ENCODE peak calls at places on chromosomes 2 and 18, in six cellular contexts. P is fibroblast of pulmonary artery, X is NB4, D is HL-60, G is mammary epithelial cell, T is body of pancreas. Y is an unnamed sample.

GRCh38 chr2:75532488-75532887 is 28.3 kb downstream of the EVA1A start:
- DNase-seq in G (no peak), P (no peak), T (no peak), D (no peak), X (no peak), Y (no peak)

GRCh38 chr18:70333757-70334156 is 44.9 kb downstream of the SOCS6 start:
- DNase-seq in X (no peak), D (no peak), G (peak), P (peak), T (no peak), Y (peak)

GRCh38 chr2:111710085-111710484 is 173.9 kb downstream of the ANAPC1 start:
- DNase-seq in P (no peak), T (no peak), X (no peak), D (no peak), G (no peak), Y (no peak)

GRCh38 chr18:73487956-73488355 is 620.2 kb upstream of the NETO1 start:
- DNase-seq in T (no peak), P (peak), X (no peak), D (no peak), G (peak), Y (peak)

GRCh38 chr2:161163438-161163837 is 3.2 kb downstream of the TANK start:
- DNase-seq in T (no peak), G (no peak), P (no peak), D (no peak), X (no peak), Y (no peak)

GRCh38 chr18:78105611-78106010 is 856.0 kb downstream of the GALR1 start:
- DNase-seq in T (no peak), D (no peak), X (no peak), G (no peak), P (no peak), Y (no peak)

GRCh38 chr2:155372969-155373368 is 674.5 kb downstream of the KCNJ3 start:
- DNase-seq in T (no peak), P (peak), G (peak), X (peak), D (no peak), Y (peak)

GRCh38 chr18:8882632-8883408 is 177.5 kb downstream of the MTCL1 start:
- DNase-seq in G (peak), T (no peak), P (no peak), D (no peak), X (peak), Y (no peak)

GRCh38 chr2:62443886-62444285 is 62.1 kb downstream of the TMEM17 start:
- DNase-seq in P (no peak), X (peak), G (no peak), T (no peak), D (no peak), Y (peak)

GRCh38 chr2:160868891-160869290 is 291.3 kb upstream of the TANK start:
- DNase-seq in T (no peak), D (no peak), P (peak), X (no peak), G (peak), Y (peak)

GRCh38 chr18:58412844-58413666 is 215.8 kb downstream of the ALPK2 start:
- DNase-seq in P (no peak), X (no peak), T (no peak), G (no peak), D (no peak), Y (no peak)

GRCh38 chr2:180872256-180872655 is 108.1 kb upstream of the UBE2E3 start:
- DNase-seq in G (no peak), T (no peak), X (no peak), P (peak), D (no peak), Y (peak)

GRCh38 chr2:212595036-212595654 is 56.5 kb upstream of the ERBB4 start:
- DNase-seq in T (no peak), G (peak), D (no peak), X (peak), P (peak), Y (peak)

DNA sequence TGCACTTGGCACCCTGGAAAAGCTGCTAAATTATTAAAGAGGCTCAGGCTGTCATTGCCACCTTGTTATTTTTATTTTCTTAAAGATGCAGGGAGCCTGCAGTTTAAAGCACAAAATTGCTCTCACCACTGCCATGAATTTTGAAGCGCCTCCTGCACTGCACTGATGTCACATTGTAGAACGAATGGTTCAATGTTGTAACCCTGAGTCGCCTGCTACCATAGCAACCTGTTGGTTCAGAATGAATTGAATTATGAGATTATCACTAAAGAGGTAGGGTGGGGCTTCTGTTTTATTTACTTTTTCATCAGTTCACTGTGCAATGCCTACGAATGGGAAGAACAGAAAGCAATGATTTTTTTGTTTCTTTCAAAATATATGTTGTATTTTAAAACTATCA is 16.5 kb downstream of the SCG2 start:
- DNase-seq in D (peak), G (peak), X (no peak), T (peak), P (peak), Y (peak)
- H3K4me3 ChIP-seq in D (no peak), G (no peak), X (no peak), T (no peak), P (no peak), Y (no peak)

GRCh38 chr2:7403092-7403775 is 486.0 kb downstream of the RNF144A start:
- DNase-seq in P (no peak), T (no peak), D (no peak), G (no peak), X (no peak), Y (no peak)

GRCh38 chr2:7411691-7412090 is 494.5 kb downstream of the RNF144A start:
- DNase-seq in D (no peak), X (no peak), G (no peak), T (no peak), P (no peak), Y (no peak)

GRCh38 chr2:7400628-7401027 is 483.4 kb downstream of the RNF144A start:
- DNase-seq in X (no peak), T (no peak), P (no peak), G (no peak), D (no peak), Y (no peak)

GRCh38 chr2:7405861-7406715 is 488.9 kb downstream of the RNF144A start:
- DNase-seq in X (no peak), P (no peak), T (no peak), G (no peak), D (no peak), Y (no peak)
- H3K4me3 ChIP-seq in X (no peak), P (no peak), T (no peak), G (no peak), D (no peak), Y (no peak)

GRCh38 chr2:3142961-3143571 is 234.6 kb downstream of the EIPR1 start:
- DNase-seq in P (no peak), G (no peak), X (no peak), D (no peak), T (peak), Y (no peak)
- H3K4me3 ChIP-seq in P (no peak), G (no peak), X (no peak), D (no peak), T (no peak), Y (no peak)

GRCh38 chr2:46935071-46935470 is 19.5 kb upstream of the MCFD2 start:
- DNase-seq in P (no peak), G (no peak), T (no peak), X (no peak), D (no peak), Y (no peak)
- H3K4me3 ChIP-seq in P (no peak), G (no peak), T (no peak), X (no peak), D (no peak), Y (no peak)

GRCh38 chr2:177289824-177290632 is 25.5 kb upstream of the NFE2L2 start:
- DNase-seq in G (no peak), D (no peak), X (no peak), T (no peak), P (no peak), Y (no peak)
- H3K4me3 ChIP-seq in G (no peak), D (no peak), X (no peak), T (no peak), P (no peak), Y (no peak)

GRCh38 chr2:40178971-40179370 is 272.9 kb downstream of the SLC8A1 start:
- DNase-seq in G (peak), D (no peak), X (no peak), T (no peak), P (no peak), Y (no peak)
- H3K4me3 ChIP-seq in G (no peak), D (no peak), X (no peak), T (no peak), P (no peak), Y (no peak)

GRCh38 chr2:59886758-59887157 is 666.7 kb downstream of the BCL11A start:
- DNase-seq in X (no peak), D (no peak), T (no peak), G (no peak), P (no peak), Y (no peak)

GRCh38 chr2:59885536-59885935 is 667.9 kb downstream of the BCL11A start:
- DNase-seq in D (no peak), T (peak), X (no peak), P (no peak), G (no peak), Y (no peak)

GRCh38 chr2:59888015-59888414 is 665.4 kb downstream of the BCL11A start:
- DNase-seq in D (no peak), X (peak), P (no peak), G (no peak), T (no peak), Y (no peak)

GRCh38 chr2:59888706-59889105 is 664.7 kb downstream of the BCL11A start:
- DNase-seq in X (no peak), G (no peak), D (no peak), P (no peak), T (no peak), Y (no peak)

DNA sequence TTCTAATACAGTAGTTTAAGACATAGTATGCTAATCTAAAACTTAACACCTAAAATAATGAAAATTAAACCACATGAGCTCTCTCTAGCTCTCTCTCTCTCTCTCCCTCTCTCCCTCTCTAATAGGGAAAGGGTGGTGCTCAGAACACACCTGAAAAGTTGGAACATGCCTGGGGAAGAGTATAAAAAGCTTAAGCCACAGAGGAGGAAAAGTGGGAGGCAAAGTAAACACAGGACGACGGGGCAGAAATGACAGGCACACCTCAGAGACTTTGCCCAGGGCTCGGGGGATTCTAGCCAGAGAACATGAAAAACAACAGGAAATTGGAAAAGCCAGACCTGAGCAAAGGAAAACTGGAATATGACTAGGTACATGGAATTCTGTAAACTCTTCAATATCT is 666.1 kb downstream of the BCL11A start:
- DNase-seq in G (no peak), D (no peak), P (no peak), T (no peak), X (no peak), Y (no peak)
- H3K4me3 ChIP-seq in G (no peak), D (no peak), P (no peak), T (no peak), X (no peak), Y (no peak)

GRCh38 chr2:109175350-109175678 is 46.3 kb downstream of the SH3RF3 start:
- DNase-seq in D (no peak), X (no peak), P (no peak), G (no peak), T (no peak), Y (no peak)

GRCh38 chr2:109172556-109173105 is 43.6 kb downstream of the SH3RF3 start:
- DNase-seq in X (no peak), T (no peak), D (no peak), G (no peak), P (no peak), Y (peak)

GRCh38 chr2:109174626-109175349 is 45.8 kb downstream of the SH3RF3 start:
- DNase-seq in T (no peak), D (no peak), G (no peak), X (no peak), P (no peak), Y (no peak)

GRCh38 chr2:109174214-109174613 is 45.2 kb downstream of the SH3RF3 start:
- DNase-seq in G (no peak), D (no peak), X (no peak), P (no peak), T (no peak), Y (no peak)

DNA sequence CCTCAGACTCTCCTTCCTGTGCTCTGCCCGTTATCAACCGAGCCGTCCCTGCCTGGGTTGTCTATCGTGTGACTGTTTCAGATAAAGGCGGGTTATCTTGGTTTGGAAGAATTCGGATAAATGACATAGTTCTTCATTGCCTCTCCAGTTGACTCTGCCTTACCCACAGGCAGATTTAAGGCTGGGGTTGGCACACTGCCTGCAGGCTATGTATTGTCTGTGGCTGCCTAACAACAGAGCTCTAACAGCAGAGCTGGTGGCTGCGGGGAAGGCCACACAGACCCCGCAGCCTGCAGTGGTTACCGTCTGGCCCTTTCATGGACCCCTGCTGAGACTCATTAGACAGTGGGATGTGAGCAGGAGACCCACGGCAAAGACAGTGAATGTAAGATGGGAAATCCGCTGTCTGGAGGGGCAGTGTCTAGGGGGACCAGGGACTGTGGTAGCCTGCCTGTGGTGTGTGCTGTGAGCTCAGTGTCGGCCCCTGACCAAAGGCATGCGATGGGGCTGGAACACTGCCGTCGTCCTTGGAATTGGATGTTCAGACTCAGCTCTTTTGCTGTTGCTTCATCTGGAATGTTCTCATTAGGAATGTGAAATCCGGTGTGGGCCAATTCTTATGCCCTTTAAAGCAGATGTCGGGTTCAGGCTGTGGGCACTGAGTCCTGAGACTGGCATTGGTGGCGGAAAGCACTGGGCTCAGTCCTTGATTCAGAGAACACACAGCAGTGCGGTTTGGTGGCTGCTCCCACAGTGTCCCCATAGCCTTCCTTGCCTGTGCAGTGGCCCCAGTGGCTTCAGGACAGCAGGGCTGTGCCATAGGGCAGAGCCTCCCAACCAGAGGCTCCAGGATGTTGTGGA is 44.5 kb downstream of the SH3RF3 start:
- DNase-seq in T (peak), P (peak), D (no peak), X (no peak), G (no peak), Y (peak)
- H3K4me3 ChIP-seq in T (no peak), P (peak), D (no peak), X (no peak), G (no peak), Y (no peak)

Y was measured in choroid plexus epithelial cell.